ENCODE peak calls at places on chromosomes 6 and 20, in ten cellular contexts. One of them, this sample, is unnamed.
A peak's percentile ranks its signal among the peaks of the same experiment; 100 is the strongest.

GRCh38 chr6:131398176-131398575 is 174.8 kb upstream of the ARG1 start:
- DNase-seq in prostate gland: no peak
- DNase-seq in CD8-positive, alpha-beta T cell: no peak
- DNase-seq in ascending aorta: no peak
- DNase-seq in epithelial cell of esophagus: no peak
- DNase-seq in cardiac fibroblast: no peak
- DNase-seq in AG09309: no peak
- DNase-seq in astrocyte of the spinal cord: no peak
- DNase-seq in psoas muscle: no peak
- DNase-seq in lung: no peak
- DNase-seq in this sample: no peak

GRCh38 chr6:21885532-21886089 is 292.1 kb downstream of the SOX4 start:
- DNase-seq in astrocyte of the spinal cord: peak; percentile 88
- DNase-seq in prostate gland: peak; percentile 19
- DNase-seq in ascending aorta: peak; percentile 23
- DNase-seq in AG09309: peak; percentile 85
- DNase-seq in lung: no peak
- DNase-seq in cardiac fibroblast: peak; percentile 84
- DNase-seq in psoas muscle: peak; percentile 50
- DNase-seq in epithelial cell of esophagus: peak; percentile 84
- DNase-seq in CD8-positive, alpha-beta T cell: no peak
- DNase-seq in this sample: peak; percentile 81

GRCh38 chr20:53658973-53659372 is 65.3 kb upstream of the ZNF217 start:
- DNase-seq in lung: no peak
- DNase-seq in astrocyte of the spinal cord: no peak
- DNase-seq in AG09309: no peak
- DNase-seq in prostate gland: no peak
- DNase-seq in ascending aorta: no peak
- DNase-seq in epithelial cell of esophagus: peak; percentile 59
- DNase-seq in psoas muscle: no peak
- DNase-seq in cardiac fibroblast: no peak
- DNase-seq in CD8-positive, alpha-beta T cell: no peak
- DNase-seq in this sample: no peak

GRCh38 chr6:121917834-121918559 is 481.5 kb upstream of the HSF2 start:
- DNase-seq in ascending aorta: no peak
- DNase-seq in lung: no peak
- DNase-seq in psoas muscle: no peak
- DNase-seq in cardiac fibroblast: no peak
- DNase-seq in AG09309: no peak
- DNase-seq in epithelial cell of esophagus: peak; percentile 84
- DNase-seq in CD8-positive, alpha-beta T cell: no peak
- DNase-seq in astrocyte of the spinal cord: peak; percentile 43
- DNase-seq in prostate gland: no peak
- DNase-seq in this sample: no peak

GRCh38 chr6:10510592-10511367 is 10.4 kb upstream of the GCNT2 start:
- DNase-seq in AG09309: no peak
- DNase-seq in astrocyte of the spinal cord: peak; percentile 51
- DNase-seq in prostate gland: peak; percentile 69
- DNase-seq in psoas muscle: peak; percentile 38
- DNase-seq in ascending aorta: no peak
- DNase-seq in lung: peak; percentile 67
- DNase-seq in CD8-positive, alpha-beta T cell: no peak
- DNase-seq in epithelial cell of esophagus: peak; percentile 64
- DNase-seq in cardiac fibroblast: peak; percentile 24
- DNase-seq in this sample: no peak

GRCh38 chr6:13485303-13485702 is 2.1 kb downstream of the GFOD1 start:
- DNase-seq in epithelial cell of esophagus: no peak
- DNase-seq in psoas muscle: no peak
- DNase-seq in AG09309: no peak
- DNase-seq in ascending aorta: no peak
- DNase-seq in prostate gland: no peak
- DNase-seq in cardiac fibroblast: no peak
- DNase-seq in CD8-positive, alpha-beta T cell: no peak
- DNase-seq in astrocyte of the spinal cord: no peak
- DNase-seq in lung: no peak
- DNase-seq in this sample: no peak

GRCh38 chr6:89952696-89953095 is 58.4 kb downstream of the GJA10 start:
- DNase-seq in prostate gland: no peak
- DNase-seq in epithelial cell of esophagus: peak; percentile 83
- DNase-seq in astrocyte of the spinal cord: peak; percentile 90
- DNase-seq in psoas muscle: no peak
- DNase-seq in AG09309: peak; percentile 83
- DNase-seq in lung: no peak
- DNase-seq in CD8-positive, alpha-beta T cell: peak; percentile 45
- DNase-seq in ascending aorta: no peak
- DNase-seq in cardiac fibroblast: peak; percentile 23
- DNase-seq in this sample: peak; percentile 78

GRCh38 chr6:150560004-150560883 is 39.4 kb upstream of the PLEKHG1 start:
- DNase-seq in cardiac fibroblast: no peak
- DNase-seq in lung: no peak
- DNase-seq in ascending aorta: no peak
- DNase-seq in prostate gland: no peak
- DNase-seq in AG09309: no peak
- DNase-seq in psoas muscle: no peak
- DNase-seq in astrocyte of the spinal cord: no peak
- DNase-seq in epithelial cell of esophagus: peak; percentile 64
- DNase-seq in CD8-positive, alpha-beta T cell: no peak
- DNase-seq in this sample: no peak

GRCh38 chr6:5158191-5158590 is 73.0 kb downstream of the PPP1R3G start:
- DNase-seq in ascending aorta: no peak
- DNase-seq in lung: no peak
- DNase-seq in AG09309: no peak
- DNase-seq in epithelial cell of esophagus: no peak
- DNase-seq in psoas muscle: no peak
- DNase-seq in CD8-positive, alpha-beta T cell: no peak
- DNase-seq in prostate gland: no peak
- DNase-seq in cardiac fibroblast: no peak
- DNase-seq in astrocyte of the spinal cord: no peak
- DNase-seq in this sample: no peak

GRCh38 chr6:107679457-107679856 is 144.7 kb downstream of the SCML4 start:
- DNase-seq in astrocyte of the spinal cord: no peak
- DNase-seq in epithelial cell of esophagus: peak; percentile 18
- DNase-seq in CD8-positive, alpha-beta T cell: no peak
- DNase-seq in ascending aorta: no peak
- DNase-seq in AG09309: no peak
- DNase-seq in cardiac fibroblast: peak; percentile 78
- DNase-seq in psoas muscle: no peak
- DNase-seq in lung: no peak
- DNase-seq in prostate gland: no peak
- DNase-seq in this sample: no peak

GRCh38 chr6:112013051-112013450 is 40.9 kb upstream of the CCN6 start:
- DNase-seq in CD8-positive, alpha-beta T cell: no peak
- DNase-seq in AG09309: no peak
- DNase-seq in cardiac fibroblast: no peak
- DNase-seq in astrocyte of the spinal cord: no peak
- DNase-seq in epithelial cell of esophagus: no peak
- DNase-seq in psoas muscle: no peak
- DNase-seq in ascending aorta: no peak
- DNase-seq in prostate gland: no peak
- DNase-seq in lung: no peak
- DNase-seq in this sample: no peak

GRCh38 chr6:112007254-112007653 is 46.6 kb upstream of the CCN6 start:
- DNase-seq in lung: no peak
- DNase-seq in epithelial cell of esophagus: no peak
- DNase-seq in psoas muscle: no peak
- DNase-seq in AG09309: no peak
- DNase-seq in prostate gland: no peak
- DNase-seq in cardiac fibroblast: peak; percentile 58
- DNase-seq in astrocyte of the spinal cord: no peak
- DNase-seq in CD8-positive, alpha-beta T cell: no peak
- DNase-seq in ascending aorta: no peak
- DNase-seq in this sample: no peak

GRCh38 chr6:112008482-112008881 is 45.4 kb upstream of the CCN6 start:
- DNase-seq in ascending aorta: no peak
- DNase-seq in cardiac fibroblast: no peak
- DNase-seq in AG09309: no peak
- DNase-seq in prostate gland: no peak
- DNase-seq in CD8-positive, alpha-beta T cell: no peak
- DNase-seq in epithelial cell of esophagus: no peak
- DNase-seq in astrocyte of the spinal cord: no peak
- DNase-seq in psoas muscle: no peak
- DNase-seq in lung: no peak
- DNase-seq in this sample: no peak

GRCh38 chr6:112007805-112008204 is 46.1 kb upstream of the CCN6 start:
- DNase-seq in lung: peak; percentile 32
- DNase-seq in psoas muscle: no peak
- DNase-seq in CD8-positive, alpha-beta T cell: no peak
- DNase-seq in epithelial cell of esophagus: no peak
- DNase-seq in AG09309: no peak
- DNase-seq in cardiac fibroblast: peak; percentile 50
- DNase-seq in prostate gland: no peak
- DNase-seq in ascending aorta: peak; percentile 30
- DNase-seq in astrocyte of the spinal cord: no peak
- DNase-seq in this sample: no peak

DNA sequence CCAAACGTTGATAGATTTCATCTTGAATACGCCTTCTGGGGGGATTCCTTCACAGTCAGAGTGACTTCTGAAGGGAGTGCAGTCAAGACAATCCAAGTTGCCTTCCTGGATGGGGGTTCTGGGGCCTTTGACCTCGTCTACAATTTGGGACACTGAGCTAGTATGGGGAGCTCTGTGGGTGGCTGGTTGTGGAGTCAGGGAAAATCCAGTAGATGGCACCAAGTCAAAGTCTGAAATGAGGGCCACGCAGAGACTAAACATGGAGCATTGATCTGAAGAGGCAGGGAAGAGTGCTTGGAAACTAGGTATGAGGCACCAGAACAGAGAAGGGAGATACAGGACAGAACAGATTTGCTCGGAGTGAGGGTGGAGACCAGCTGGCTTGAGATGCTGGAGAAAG is 43.6 kb upstream of the CCN6 start:
- DNase-seq in ascending aorta: no peak
- DNase-seq in CD8-positive, alpha-beta T cell: no peak
- DNase-seq in cardiac fibroblast: no peak
- DNase-seq in lung: no peak
- DNase-seq in psoas muscle: no peak
- DNase-seq in prostate gland: no peak
- DNase-seq in astrocyte of the spinal cord: no peak
- DNase-seq in AG09309: no peak
- DNase-seq in epithelial cell of esophagus: peak; percentile 29
- DNase-seq in this sample: no peak
- TF ChIP-seq CTCF in ascending aorta: no peak
- TF ChIP-seq CTCF in CD8-positive, alpha-beta T cell: no peak
- TF ChIP-seq CTCF in cardiac fibroblast: peak; percentile 3
- TF ChIP-seq CTCF in lung: no peak
- TF ChIP-seq CTCF in psoas muscle: no peak
- TF ChIP-seq CTCF in prostate gland: no peak
- TF ChIP-seq CTCF in astrocyte of the spinal cord: no peak
- TF ChIP-seq CTCF in AG09309: peak; percentile 36
- TF ChIP-seq CTCF in epithelial cell of esophagus: no peak
- TF ChIP-seq CTCF in this sample: no peak

GRCh38 chr20:12702312-12702711 is 306.5 kb upstream of the SPTLC3 start:
- DNase-seq in psoas muscle: no peak
- DNase-seq in AG09309: no peak
- DNase-seq in lung: no peak
- DNase-seq in astrocyte of the spinal cord: no peak
- DNase-seq in cardiac fibroblast: no peak
- DNase-seq in ascending aorta: no peak
- DNase-seq in prostate gland: no peak
- DNase-seq in CD8-positive, alpha-beta T cell: no peak
- DNase-seq in epithelial cell of esophagus: no peak
- DNase-seq in this sample: no peak
- H3K4me3 ChIP-seq in psoas muscle: no peak overlapping the region
- H3K4me3 ChIP-seq in AG09309: no peak overlapping the region
- H3K4me3 ChIP-seq in lung: no peak overlapping the region
- H3K4me3 ChIP-seq in astrocyte of the spinal cord: no peak overlapping the region
- H3K4me3 ChIP-seq in cardiac fibroblast: no peak overlapping the region
- H3K4me3 ChIP-seq in ascending aorta: no peak overlapping the region
- H3K4me3 ChIP-seq in prostate gland: no peak overlapping the region
- H3K4me3 ChIP-seq in CD8-positive, alpha-beta T cell: no peak overlapping the region
- H3K4me3 ChIP-seq in epithelial cell of esophagus: no peak overlapping the region
- H3K4me3 ChIP-seq in this sample: no peak overlapping the region

GRCh38 chr20:32507998-32508774 is 76.9 kb downstream of the NOL4L start:
- DNase-seq in lung: no peak
- DNase-seq in CD8-positive, alpha-beta T cell: no peak
- DNase-seq in astrocyte of the spinal cord: no peak
- DNase-seq in psoas muscle: no peak
- DNase-seq in prostate gland: no peak
- DNase-seq in ascending aorta: no peak
- DNase-seq in cardiac fibroblast: no peak
- DNase-seq in epithelial cell of esophagus: no peak
- DNase-seq in AG09309: no peak
- DNase-seq in this sample: no peak

GRCh38 chr20:32510601-32511357 is 74.4 kb downstream of the NOL4L start:
- DNase-seq in AG09309: no peak
- DNase-seq in prostate gland: peak; percentile 42
- DNase-seq in astrocyte of the spinal cord: no peak
- DNase-seq in CD8-positive, alpha-beta T cell: no peak
- DNase-seq in cardiac fibroblast: no peak
- DNase-seq in epithelial cell of esophagus: peak; percentile 70
- DNase-seq in psoas muscle: no peak
- DNase-seq in ascending aorta: no peak
- DNase-seq in lung: no peak
- DNase-seq in this sample: no peak

GRCh38 chr20:32508775-32509119 is 76.4 kb downstream of the NOL4L start:
- DNase-seq in prostate gland: no peak
- DNase-seq in cardiac fibroblast: no peak
- DNase-seq in lung: no peak
- DNase-seq in psoas muscle: no peak
- DNase-seq in astrocyte of the spinal cord: no peak
- DNase-seq in CD8-positive, alpha-beta T cell: no peak
- DNase-seq in AG09309: no peak
- DNase-seq in ascending aorta: no peak
- DNase-seq in epithelial cell of esophagus: no peak
- DNase-seq in this sample: no peak

GRCh38 chr20:32510120-32510600 is 75.0 kb downstream of the NOL4L start:
- DNase-seq in astrocyte of the spinal cord: no peak
- DNase-seq in ascending aorta: no peak
- DNase-seq in lung: no peak
- DNase-seq in epithelial cell of esophagus: no peak
- DNase-seq in AG09309: no peak
- DNase-seq in psoas muscle: no peak
- DNase-seq in CD8-positive, alpha-beta T cell: no peak
- DNase-seq in prostate gland: no peak
- DNase-seq in cardiac fibroblast: no peak
- DNase-seq in this sample: no peak

DNA sequence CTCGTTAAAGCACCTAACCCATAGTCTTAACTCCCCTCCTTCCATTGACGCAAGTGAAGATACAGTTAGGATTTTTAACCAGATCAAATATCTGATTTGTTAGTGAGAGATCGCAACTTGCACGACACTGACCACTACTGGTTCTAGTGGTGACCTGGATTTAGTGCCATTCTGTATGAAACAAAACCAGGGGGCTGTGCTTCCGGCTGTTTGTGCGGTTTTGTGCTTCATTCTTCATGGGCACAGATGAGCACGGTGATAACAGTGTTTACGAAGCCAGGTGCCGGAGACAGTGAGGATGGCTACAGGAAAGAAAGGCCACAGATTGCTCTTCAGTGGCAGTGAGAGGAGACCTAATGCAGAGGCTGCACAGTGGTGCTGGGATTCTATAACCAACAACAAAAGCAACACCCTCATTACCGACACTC is 75.5 kb downstream of the NOL4L start:
- DNase-seq in epithelial cell of esophagus: no peak
- DNase-seq in psoas muscle: no peak
- DNase-seq in astrocyte of the spinal cord: no peak
- DNase-seq in cardiac fibroblast: no peak
- DNase-seq in CD8-positive, alpha-beta T cell: peak; percentile 60
- DNase-seq in ascending aorta: no peak
- DNase-seq in AG09309: no peak
- DNase-seq in lung: no peak
- DNase-seq in prostate gland: peak; percentile 28
- DNase-seq in this sample: no peak
- TF ChIP-seq CTCF in epithelial cell of esophagus: no peak
- TF ChIP-seq CTCF in psoas muscle: no peak
- TF ChIP-seq CTCF in astrocyte of the spinal cord: peak; percentile 22
- TF ChIP-seq CTCF in cardiac fibroblast: no peak
- TF ChIP-seq CTCF in CD8-positive, alpha-beta T cell: no peak
- TF ChIP-seq CTCF in ascending aorta: no peak
- TF ChIP-seq CTCF in AG09309: peak; percentile 30
- TF ChIP-seq CTCF in lung: no peak
- TF ChIP-seq CTCF in prostate gland: no peak
- TF ChIP-seq CTCF in this sample: peak; percentile 7

GRCh38 chr6:161265975-161266374 is 7.9 kb downstream of the AGPAT4 start:
- DNase-seq in astrocyte of the spinal cord: no peak
- DNase-seq in CD8-positive, alpha-beta T cell: no peak
- DNase-seq in ascending aorta: no peak
- DNase-seq in psoas muscle: no peak
- DNase-seq in AG09309: no peak
- DNase-seq in lung: no peak
- DNase-seq in epithelial cell of esophagus: no peak
- DNase-seq in prostate gland: no peak
- DNase-seq in cardiac fibroblast: no peak
- DNase-seq in this sample: no peak
- H3K4me3 ChIP-seq in astrocyte of the spinal cord: no peak overlapping the region
- H3K4me3 ChIP-seq in CD8-positive, alpha-beta T cell: no peak overlapping the region
- H3K4me3 ChIP-seq in ascending aorta: no peak overlapping the region
- H3K4me3 ChIP-seq in psoas muscle: no peak overlapping the region
- H3K4me3 ChIP-seq in AG09309: no peak overlapping the region
- H3K4me3 ChIP-seq in lung: no peak overlapping the region
- H3K4me3 ChIP-seq in epithelial cell of esophagus: no peak overlapping the region
- H3K4me3 ChIP-seq in prostate gland: no peak overlapping the region
- H3K4me3 ChIP-seq in cardiac fibroblast: no peak overlapping the region
- H3K4me3 ChIP-seq in this sample: no peak overlapping the region

This sample was measured in AG04449.